ENCODE peak calls at places on chromosome 3, in four cellular contexts. S, M, Y and T are unnamed samples.

GRCh38 chr3:49013738-49014660 is 4.4 kb downstream of the DALRD3 start:
- DNase-seq in M (no peak), Y (no peak), S (no peak), T (no peak)

GRCh38 chr3:53921296-53921695 is 29.6 kb upstream of the SELENOK start:
- DNase-seq in S (no peak), M (no peak), Y (no peak), T (no peak)

GRCh38 chr3:10467904-10468610 is 37.3 kb downstream of the ATP2B2 start:
- DNase-seq in S (no peak), Y (no peak), M (no peak), T (no peak)

GRCh38 chr3:141380987-141381386 is 12.7 kb downstream of the ZBTB38 start:
- DNase-seq in Y (no peak), M (no peak), S (no peak), T (no peak)

GRCh38 chr3:190130700-190131099 is 10.0 kb upstream of the P3H2 start:
- DNase-seq in M (no peak), Y (no peak), S (no peak), T (no peak)

GRCh38 chr3:13895155-13896105 is 15.6 kb upstream of the WNT7A start:
- DNase-seq in S (peak; percentile 97), Y (peak; percentile 97), M (peak; percentile 87), T (peak; percentile 94)

GRCh38 chr3:27596334-27596841 is 112.2 kb upstream of the SLC4A7 start:
- DNase-seq in S (no peak), M (no peak), Y (no peak), T (no peak)

GRCh38 chr3:190064112-190064511 is 56.6 kb downstream of the P3H2 start:
- DNase-seq in M (no peak), Y (no peak), S (no peak), T (peak; percentile 36)

GRCh38 chr3:46884929-46885328 is 7.4 kb downstream of the PTH1R start:
- DNase-seq in S (no peak), M (no peak), Y (no peak), T (no peak)

GRCh38 chr3:23325466-23326065 is 122.4 kb downstream of the UBE2E2 start:
- DNase-seq in Y (no peak), M (no peak), S (no peak), T (no peak)

GRCh38 chr3:164940737-164941136 is 137.6 kb downstream of the SI start:
- DNase-seq in Y (no peak), S (no peak), M (no peak), T (no peak)

GRCh38 chr3:147311716-147312115 is 94.6 kb downstream of the ZIC4 start:
- DNase-seq in Y (no peak), S (no peak), M (no peak), T (no peak)

GRCh38 chr3:157113832-157114505 is 46.0 kb downstream of the CCNL1 start:
- DNase-seq in Y (no peak), S (no peak), M (no peak), T (no peak)

GRCh38 chr3:55668359-55668758 is 181.3 kb upstream of the WNT5A start:
- DNase-seq in Y (no peak), S (no peak), M (no peak), T (no peak)

GRCh38 chr3:184767377-184767776 is 44.6 kb upstream of the VPS8 start:
- DNase-seq in S (no peak), Y (no peak), M (no peak), T (no peak)

GRCh38 chr3:122586918-122587317 is 9.5 kb downstream of the PARP15 start:
- DNase-seq in S (no peak), Y (no peak), M (no peak), T (no peak)

GRCh38 chr3:133130168-133130567 is 92.0 kb downstream of the TMEM108 start:
- DNase-seq in S (no peak), M (no peak), Y (no peak), T (peak; percentile 36)

GRCh38 chr3:149245738-149246451 is 24.3 kb upstream of the CP start:
- DNase-seq in M (no peak), Y (no peak), S (no peak), T (no peak)

GRCh38 chr3:106281231-106281630 is 412.4 kb upstream of the CBLB start:
- DNase-seq in S (no peak), Y (no peak), M (no peak), T (no peak)

GRCh38 chr3:138775254-138775595 is 59.5 kb downstream of the PIK3CB start:
- DNase-seq in S (no peak), M (no peak), Y (no peak), T (no peak)

GRCh38 chr3:140238646-140239314 is 303.8 kb downstream of the CLSTN2 start:
- DNase-seq in Y (no peak), S (no peak), M (no peak), T (no peak)

GRCh38 chr3:60809857-60810256 is 441.4 kb downstream of the FHIT start:
- DNase-seq in Y (no peak), S (no peak), M (no peak), T (no peak)

GRCh38 chr3:85571835-85572234 is 613.0 kb downstream of the CADM2 start:
- DNase-seq in S (no peak), M (no peak), Y (no peak), T (no peak)

GRCh38 chr3:157542711-157543485 is 39.7 kb upstream of the VEPH1 start:
- DNase-seq in Y (peak; percentile 77), S (peak; percentile 72), M (peak; percentile 66), T (peak; percentile 84)

GRCh38 chr3:100042144-100042543 is 72.2 kb downstream of the FILIP1L start:
- DNase-seq in S (no peak), M (no peak), Y (no peak), T (no peak)

GRCh38 chr3:24963762-24964625 is 464.1 kb upstream of the RARB start:
- DNase-seq in S (peak; percentile 52), Y (no peak), M (no peak), T (no peak)

GRCh38 chr3:141305436-141305835 is 62.9 kb upstream of the ZBTB38 start:
- DNase-seq in M (no peak), Y (no peak), S (peak; percentile 26), T (no peak)

GRCh38 chr3:134880431-134880830 is 85.4 kb downstream of the EPHB1 start:
- DNase-seq in Y (no peak), M (no peak), S (no peak), T (no peak)

GRCh38 chr3:111733856-111734255 is 125.2 kb upstream of the PHLDB2 start:
- DNase-seq in M (no peak), Y (no peak), S (no peak), T (no peak)
- H3K4me1 ChIP-seq in M (peaks cover 28% of the 10 kb centered on the region), Y (peaks cover 2% of the 10 kb centered on the region), S (no peaks in the 10 kb centered on the region), T (no peaks in the 10 kb centered on the region)

DNA sequence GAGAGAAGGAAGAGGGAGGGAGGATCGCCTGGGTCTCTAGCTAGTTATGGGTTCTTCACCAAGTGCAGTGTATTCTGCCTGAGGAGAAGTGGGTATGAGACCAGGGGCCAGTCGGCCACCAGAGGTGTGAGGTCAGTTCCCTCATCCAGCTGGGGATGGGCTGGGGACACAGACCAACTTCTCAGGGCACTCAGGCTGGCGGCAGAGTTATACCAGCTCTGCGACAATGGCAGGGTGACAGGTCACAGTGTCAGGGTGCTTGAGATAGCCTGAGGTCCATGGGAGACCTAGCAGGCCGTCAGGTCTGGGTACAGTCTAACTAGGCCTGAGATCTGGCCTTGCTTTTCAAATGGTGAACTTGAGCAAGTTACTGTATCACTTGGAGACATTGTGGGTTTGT is 31.4 kb upstream of the PLXNA1 start:
- DNase-seq in M (no peak), Y (no peak), S (no peak), T (no peak)
- H3K4me1 ChIP-seq in M (no peaks in the 10 kb centered on the region), Y (no peaks in the 10 kb centered on the region), S (no peaks in the 10 kb centered on the region), T (no peaks in the 10 kb centered on the region)

DNA sequence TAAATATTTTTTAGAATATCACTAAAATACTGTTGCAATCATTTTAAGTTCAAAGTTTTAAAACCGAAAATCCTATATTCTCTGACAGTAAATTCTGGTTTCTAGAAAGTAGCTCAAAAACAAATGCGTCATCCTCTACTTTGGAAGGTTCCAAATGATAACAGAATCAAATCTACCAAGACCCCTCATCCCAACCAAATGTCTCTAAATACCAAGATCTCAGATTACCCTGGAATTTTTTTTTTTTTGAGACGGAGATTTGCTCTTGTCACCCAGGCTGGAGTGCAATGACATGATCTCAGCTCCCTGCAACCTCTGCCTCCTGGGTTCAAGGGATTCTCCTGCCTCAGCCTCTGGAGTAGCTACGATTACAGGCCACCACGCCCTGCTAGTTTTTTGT is 16.8 kb downstream of the TBL1XR1 start:
- DNase-seq in M (no peak), S (no peak), Y (no peak), T (no peak)
- H3K4me1 ChIP-seq in M (peaks cover 18% of the 10 kb centered on the region), S (peaks cover 2% of the 10 kb centered on the region), Y (peaks cover 7% of the 10 kb centered on the region), T (peaks cover 49% of the 10 kb centered on the region)

GRCh38 chr3:113745273-113746068 is 578 bp downstream of the NAA50 start:
- DNase-seq in S (peak; percentile 85), M (peak; percentile 26), Y (peak; percentile 45), T (peak; percentile 87)

GRCh38 chr3:113736548-113737089 is 9.4 kb downstream of the NAA50 start:
- DNase-seq in S (peak; percentile 45), M (no peak), Y (no peak), T (no peak)

GRCh38 chr3:113744941-113745272 is 1.1 kb downstream of the NAA50 start:
- DNase-seq in M (no peak), S (no peak), Y (no peak), T (no peak)

GRCh38 chr3:113743006-113743639 is 2.9 kb downstream of the NAA50 start:
- DNase-seq in S (no peak), Y (no peak), M (no peak), T (no peak)

DNA sequence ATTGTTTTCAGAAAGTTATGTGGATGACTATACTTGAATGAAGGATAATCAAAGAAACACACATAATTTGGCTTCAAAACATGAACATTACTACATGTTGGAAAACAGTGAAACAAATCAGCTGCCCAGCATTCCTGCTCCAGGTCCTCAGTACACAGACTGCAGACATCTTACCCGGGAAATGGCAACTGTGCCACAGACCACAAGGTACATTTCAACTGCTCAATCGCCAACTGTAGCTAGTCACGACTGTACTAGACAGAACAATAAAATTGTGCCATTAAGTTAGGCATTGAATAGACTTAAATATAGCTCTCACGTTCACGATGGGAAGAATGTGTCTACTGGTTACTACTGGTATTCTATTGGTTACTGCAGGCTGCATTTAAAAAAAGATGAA is 5.0 kb downstream of the NAA50 start:
- DNase-seq in M (no peak), Y (no peak), S (no peak), T (no peak)
- H3K4me1 ChIP-seq in M (peaks cover 20% of the 10 kb centered on the region), Y (no peaks in the 10 kb centered on the region), S (peaks cover 16% of the 10 kb centered on the region), T (peaks cover 8% of the 10 kb centered on the region)

DNA sequence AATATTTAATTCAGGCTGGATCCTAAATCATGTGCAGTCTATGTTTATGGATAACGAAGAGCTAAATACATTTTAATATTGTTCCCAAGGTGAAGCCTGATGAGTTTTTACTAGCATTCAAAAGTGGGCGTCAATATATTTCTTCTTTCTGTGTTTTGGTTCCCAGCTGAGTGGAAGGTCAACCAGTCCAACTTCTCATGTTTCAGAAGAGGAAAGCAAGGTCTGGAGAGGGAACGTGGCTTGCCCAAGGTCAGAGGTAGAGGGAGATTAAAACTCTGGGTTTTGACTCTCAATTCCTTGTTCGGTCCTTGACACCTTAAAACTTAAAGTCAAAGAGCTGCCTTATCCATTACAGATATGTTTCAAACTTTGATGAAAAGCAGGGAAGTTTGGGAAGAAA is 57.9 kb upstream of the HES1 start:
- DNase-seq in M (no peak), S (no peak), Y (no peak), T (no peak)
- H3K4me1 ChIP-seq in M (no peaks in the 10 kb centered on the region), S (peaks cover 37% of the 10 kb centered on the region), Y (peaks cover 4% of the 10 kb centered on the region), T (peaks cover 7% of the 10 kb centered on the region)

GRCh38 chr3:57683286-57683685 is 9.6 kb downstream of the DENND6A start:
- DNase-seq in M (no peak), S (no peak), Y (no peak), T (no peak)
- H3K4me1 ChIP-seq in M (peaks cover 10% of the 10 kb centered on the region), S (peaks cover 1% of the 10 kb centered on the region), Y (no peaks in the 10 kb centered on the region), T (peaks cover 40% of the 10 kb centered on the region)

GRCh38 chr3:65617209-65617608 is 421.5 kb downstream of the MAGI1 start:
- DNase-seq in S (no peak), Y (no peak), M (no peak), T (no peak)
- H3K4me1 ChIP-seq in S (peaks cover 3% of the 10 kb centered on the region), Y (no peaks in the 10 kb centered on the region), M (no peaks in the 10 kb centered on the region), T (no peaks in the 10 kb centered on the region)